ENCODE peak calls at places on chromosomes 6 and 20, in eight cellular contexts. One of them, this sample, is unnamed.

GRCh38 chr6:74939309-74939708 is 266.5 kb downstream of the COL12A1 start:
- DNase-seq in transverse colon: no peak
- DNase-seq in GF-D8: no peak
- DNase-seq in T-helper 2 cell: no peak
- DNase-seq in globus pallidus: no peak
- DNase-seq in AG09319: no peak
- DNase-seq in LoVo: no peak
- DNase-seq in MCF 10A: peak
- DNase-seq in this sample: no peak

GRCh38 chr6:170036916-170037315 is 254.0 kb downstream of the DLL1 start:
- DNase-seq in transverse colon: peak
- DNase-seq in GF-D8: no peak
- DNase-seq in T-helper 2 cell: no peak
- DNase-seq in globus pallidus: no peak
- DNase-seq in AG09319: no peak
- DNase-seq in LoVo: no peak
- DNase-seq in MCF 10A: no peak
- DNase-seq in this sample: no peak

GRCh38 chr6:103715269-103715668 is 1144.5 kb downstream of the HACE1 start:
- DNase-seq in transverse colon: no peak
- DNase-seq in GF-D8: no peak
- DNase-seq in T-helper 2 cell: no peak
- DNase-seq in globus pallidus: no peak
- DNase-seq in AG09319: no peak
- DNase-seq in LoVo: no peak
- DNase-seq in MCF 10A: no peak
- DNase-seq in this sample: no peak

GRCh38 chr6:114344216-114344970 is 1.6 kb upstream of the HS3ST5 start:
- DNase-seq in transverse colon: no peak
- DNase-seq in GF-D8: no peak
- DNase-seq in T-helper 2 cell: no peak
- DNase-seq in globus pallidus: no peak
- DNase-seq in AG09319: no peak
- DNase-seq in LoVo: no peak
- DNase-seq in MCF 10A: no peak
- DNase-seq in this sample: no peak

GRCh38 chr6:20965276-20965675 is 431.0 kb downstream of the CDKAL1 start:
- DNase-seq in transverse colon: no peak
- DNase-seq in GF-D8: no peak
- DNase-seq in T-helper 2 cell: no peak
- DNase-seq in globus pallidus: no peak
- DNase-seq in AG09319: no peak
- DNase-seq in LoVo: no peak
- DNase-seq in MCF 10A: no peak
- DNase-seq in this sample: no peak

GRCh38 chr20:37311710-37312355 is 22.4 kb downstream of the MANBAL start:
- DNase-seq in transverse colon: no peak
- DNase-seq in GF-D8: no peak
- DNase-seq in T-helper 2 cell: no peak
- DNase-seq in globus pallidus: no peak
- DNase-seq in AG09319: no peak
- DNase-seq in LoVo: no peak
- DNase-seq in MCF 10A: no peak
- DNase-seq in this sample: no peak

GRCh38 chr6:110618591-110619267 is 142.3 kb upstream of the SLC22A16 start:
- DNase-seq in transverse colon: no peak
- DNase-seq in GF-D8: no peak
- DNase-seq in T-helper 2 cell: peak
- DNase-seq in globus pallidus: peak
- DNase-seq in AG09319: no peak
- DNase-seq in LoVo: no peak
- DNase-seq in MCF 10A: no peak
- DNase-seq in this sample: no peak

GRCh38 chr6:125511809-125512341 is 210.1 kb upstream of the HDDC2 start:
- DNase-seq in transverse colon: no peak
- DNase-seq in GF-D8: no peak
- DNase-seq in T-helper 2 cell: no peak
- DNase-seq in globus pallidus: no peak
- DNase-seq in AG09319: no peak
- DNase-seq in LoVo: no peak
- DNase-seq in MCF 10A: peak
- DNase-seq in this sample: no peak

GRCh38 chr20:46828471-46828870 is 66.2 kb upstream of the EYA2 start:
- DNase-seq in transverse colon: no peak
- DNase-seq in GF-D8: no peak
- DNase-seq in T-helper 2 cell: no peak
- DNase-seq in globus pallidus: no peak
- DNase-seq in AG09319: peak
- DNase-seq in LoVo: no peak
- DNase-seq in MCF 10A: no peak
- DNase-seq in this sample: no peak

GRCh38 chr20:23937303-23938117 is 51.1 kb downstream of the GGTLC1 start:
- DNase-seq in transverse colon: peak
- DNase-seq in GF-D8: no peak
- DNase-seq in T-helper 2 cell: peak
- DNase-seq in globus pallidus: peak
- DNase-seq in AG09319: no peak
- DNase-seq in LoVo: peak
- DNase-seq in MCF 10A: peak
- DNase-seq in this sample: peak

GRCh38 chr6:49913656-49914055 is 47.3 kb upstream of the CRISP1 start:
- DNase-seq in transverse colon: no peak
- DNase-seq in GF-D8: no peak
- DNase-seq in T-helper 2 cell: no peak
- DNase-seq in globus pallidus: no peak
- DNase-seq in AG09319: no peak
- DNase-seq in LoVo: no peak
- DNase-seq in MCF 10A: no peak
- DNase-seq in this sample: no peak

GRCh38 chr6:99348823-99349619 is 453 bp downstream of the FAXC start:
- DNase-seq in transverse colon: no peak
- DNase-seq in GF-D8: no peak
- DNase-seq in T-helper 2 cell: no peak
- DNase-seq in globus pallidus: no peak
- DNase-seq in AG09319: no peak
- DNase-seq in LoVo: no peak
- DNase-seq in MCF 10A: no peak
- DNase-seq in this sample: no peak

GRCh38 chr6:10381133-10381829 is 33.6 kb downstream of the TFAP2A start:
- DNase-seq in transverse colon: no peak
- DNase-seq in GF-D8: no peak
- DNase-seq in T-helper 2 cell: peak
- DNase-seq in globus pallidus: no peak
- DNase-seq in AG09319: no peak
- DNase-seq in LoVo: no peak
- DNase-seq in MCF 10A: no peak
- DNase-seq in this sample: no peak

GRCh38 chr6:34986845-34987246 is 97.8 kb downstream of the ANKS1A start:
- DNase-seq in transverse colon: peak
- DNase-seq in GF-D8: peak
- DNase-seq in T-helper 2 cell: peak
- DNase-seq in globus pallidus: peak
- DNase-seq in AG09319: peak
- DNase-seq in LoVo: peak
- DNase-seq in MCF 10A: peak
- DNase-seq in this sample: peak

GRCh38 chr20:37359331-37359730 is 13.4 kb downstream of the SRC start:
- DNase-seq in transverse colon: no peak
- DNase-seq in GF-D8: no peak
- DNase-seq in T-helper 2 cell: no peak
- DNase-seq in globus pallidus: no peak
- DNase-seq in AG09319: no peak
- DNase-seq in LoVo: no peak
- DNase-seq in MCF 10A: no peak
- DNase-seq in this sample: no peak

GRCh38 chr20:50245561-50246366 is 55.1 kb downstream of the CEBPB start:
- DNase-seq in transverse colon: no peak
- DNase-seq in GF-D8: no peak
- DNase-seq in T-helper 2 cell: peak
- DNase-seq in globus pallidus: no peak
- DNase-seq in AG09319: peak
- DNase-seq in LoVo: peak
- DNase-seq in MCF 10A: peak
- DNase-seq in this sample: no peak

GRCh38 chr20:47785900-47786762 is 850 bp upstream of the SULF2 start:
- DNase-seq in transverse colon: peak
- DNase-seq in GF-D8: no peak
- DNase-seq in T-helper 2 cell: no peak
- DNase-seq in globus pallidus: peak
- DNase-seq in AG09319: peak
- DNase-seq in LoVo: peak
- DNase-seq in MCF 10A: peak
- DNase-seq in this sample: no peak

GRCh38 chr6:79544299-79544927 is 7.2 kb upstream of the LCA5 start:
- DNase-seq in transverse colon: no peak
- DNase-seq in GF-D8: no peak
- DNase-seq in T-helper 2 cell: no peak
- DNase-seq in globus pallidus: peak
- DNase-seq in AG09319: no peak
- DNase-seq in LoVo: no peak
- DNase-seq in MCF 10A: no peak
- DNase-seq in this sample: no peak